ENCODE peak calls at places on chromosomes 7 and 10, in eight cellular contexts. F is fibroblast of lung; N is choroid plexus epithelial cell; B is heart right ventricle; Z is CD8-positive, alpha-beta memory T cell; X is hippocampal formation; H is AG04450; Q is T-helper 2 cell. I is an unnamed sample.

GRCh38 chr7:43114451-43114765 is 2.0 kb downstream of the HECW1 start:
- DNase-seq in X (no peak), H (no peak), Z (no peak), F (no peak), B (no peak), Q (no peak), N (no peak), I (no peak)

GRCh38 chr10:92142949-92143348 is 147.9 kb downstream of the CPEB3 start:
- DNase-seq in H (no peak), Z (no peak), Q (no peak), N (no peak), X (no peak), F (no peak), B (no peak), I (no peak)

GRCh38 chr7:34339061-34339526 is 318.9 kb upstream of the NPSR1 start:
- DNase-seq in B (no peak), N (peak), Q (no peak), F (peak), X (no peak), H (no peak), Z (no peak), I (no peak)

GRCh38 chr7:151809156-151809863 is 67.6 kb downstream of the PRKAG2 start:
- DNase-seq in Q (no peak), F (no peak), Z (no peak), N (no peak), H (no peak), B (no peak), X (no peak), I (no peak)

GRCh38 chr7:69537691-69538090 is 60.6 kb upstream of the AUTS2 start:
- DNase-seq in N (no peak), Q (no peak), B (no peak), F (no peak), H (no peak), Z (no peak), X (no peak), I (no peak)

GRCh38 chr7:100835903-100836811 is 8.8 kb upstream of the EPHB4 start:
- DNase-seq in B (peak), H (no peak), X (no peak), Z (no peak), F (no peak), N (no peak), Q (no peak), I (no peak)

GRCh38 chr7:142984297-142984696 is 22.1 kb upstream of the KEL start:
- DNase-seq in X (no peak), Z (no peak), H (no peak), N (no peak), F (no peak), B (no peak), Q (no peak), I (no peak)

GRCh38 chr10:76040107-76040829 is 608.8 kb downstream of the LRMDA start:
- DNase-seq in H (no peak), X (no peak), F (no peak), Q (no peak), N (peak), Z (no peak), B (no peak), I (no peak)

GRCh38 chr7:28832669-28833068 is 125.5 kb downstream of the TRIL start:
- DNase-seq in F (no peak), Z (no peak), H (no peak), N (no peak), B (no peak), X (no peak), Q (no peak), I (no peak)

I was measured in cardiac septum.